ENCODE peak calls at places on chromosomes 11 and 22, in six cellular contexts. One of them, this sample, is unnamed.

GRCh38 chr11:64373598-64373974 is 14.6 kb downstream of the RPS6KA4 start:
- DNase-seq in Panc1: no peak
- DNase-seq in A549: no peak
- DNase-seq in sigmoid colon: no peak
- DNase-seq in A673: no peak
- DNase-seq in K562: no peak
- DNase-seq in this sample: no peak

GRCh38 chr11:116217441-116217840 is 555.3 kb downstream of the BUD13 start:
- DNase-seq in Panc1: no peak
- DNase-seq in A549: no peak
- DNase-seq in sigmoid colon: no peak
- DNase-seq in A673: no peak
- DNase-seq in K562: no peak
- DNase-seq in this sample: no peak

GRCh38 chr11:124276081-124276480 is 19.9 kb downstream of the OR8G5 start:
- DNase-seq in Panc1: no peak
- DNase-seq in A549: no peak
- DNase-seq in sigmoid colon: no peak
- DNase-seq in A673: no peak
- DNase-seq in K562: no peak
- DNase-seq in this sample: no peak

GRCh38 chr11:79304599-79305212 is 136.1 kb downstream of the TENM4 start:
- DNase-seq in Panc1: no peak
- DNase-seq in A549: no peak
- DNase-seq in sigmoid colon: no peak
- DNase-seq in A673: no peak
- DNase-seq in K562: no peak
- DNase-seq in this sample: no peak

GRCh38 chr11:76801736-76802135 is 18.6 kb downstream of the TSKU start:
- DNase-seq in Panc1: no peak
- DNase-seq in A549: no peak
- DNase-seq in sigmoid colon: no peak
- DNase-seq in A673: no peak
- DNase-seq in K562: no peak
- DNase-seq in this sample: no peak

GRCh38 chr22:24845036-24845918 is 39.3 kb downstream of the SGSM1 start:
- DNase-seq in Panc1: no peak
- DNase-seq in A549: no peak
- DNase-seq in sigmoid colon: peak; percentile 67
- DNase-seq in A673: no peak
- DNase-seq in K562: no peak
- DNase-seq in this sample: no peak

GRCh38 chr11:14529933-14530332 is 9.7 kb upstream of the PSMA1 start:
- DNase-seq in Panc1: no peak
- DNase-seq in A549: no peak
- DNase-seq in sigmoid colon: no peak
- DNase-seq in A673: no peak
- DNase-seq in K562: no peak
- DNase-seq in this sample: peak; percentile 10

GRCh38 chr11:44629732-44630345 is 64.4 kb downstream of the CD82 start:
- DNase-seq in Panc1: no peak
- DNase-seq in A549: no peak
- DNase-seq in sigmoid colon: peak; percentile 32
- DNase-seq in A673: no peak
- DNase-seq in K562: no peak
- DNase-seq in this sample: no peak

GRCh38 chr22:21936151-21936778 is 16.4 kb downstream of the PPM1F start:
- DNase-seq in Panc1: no peak
- DNase-seq in A549: no peak
- DNase-seq in sigmoid colon: no peak
- DNase-seq in A673: no peak
- DNase-seq in K562: no peak
- DNase-seq in this sample: no peak

GRCh38 chr11:96664108-96664507 is 274.3 kb downstream of the JRKL start:
- DNase-seq in Panc1: no peak
- DNase-seq in A549: no peak
- DNase-seq in sigmoid colon: no peak
- DNase-seq in A673: peak; percentile 46
- DNase-seq in K562: no peak
- DNase-seq in this sample: no peak

GRCh38 chr22:17243524-17243923 is 24.3 kb upstream of the ADA2 start:
- DNase-seq in Panc1: no peak
- DNase-seq in A549: no peak
- DNase-seq in sigmoid colon: no peak
- DNase-seq in A673: no peak
- DNase-seq in K562: no peak
- DNase-seq in this sample: no peak

GRCh38 chr11:68659158-68659921 is 25.0 kb upstream of the GAL start:
- DNase-seq in Panc1: peak; percentile 13
- DNase-seq in A549: peak; percentile 55
- DNase-seq in sigmoid colon: peak; percentile 78
- DNase-seq in A673: peak; percentile 95
- DNase-seq in K562: peak; percentile 30
- DNase-seq in this sample: no peak

GRCh38 chr22:38065539-38065938 is 8.3 kb downstream of the PICK1 start:
- DNase-seq in Panc1: no peak
- DNase-seq in A549: no peak
- DNase-seq in sigmoid colon: no peak
- DNase-seq in A673: no peak
- DNase-seq in K562: no peak
- DNase-seq in this sample: no peak

GRCh38 chr22:38067028-38067415 is 9.8 kb downstream of the PICK1 start:
- DNase-seq in Panc1: no peak
- DNase-seq in A549: no peak
- DNase-seq in sigmoid colon: no peak
- DNase-seq in A673: no peak
- DNase-seq in K562: no peak
- DNase-seq in this sample: no peak

GRCh38 chr22:38067771-38068360 is 10.7 kb downstream of the PICK1 start:
- DNase-seq in Panc1: no peak
- DNase-seq in A549: no peak
- DNase-seq in sigmoid colon: no peak
- DNase-seq in A673: no peak
- DNase-seq in K562: no peak
- DNase-seq in this sample: no peak

GRCh38 chr22:38068641-38069371 is 11.6 kb downstream of the PICK1 start:
- DNase-seq in Panc1: no peak
- DNase-seq in A549: no peak
- DNase-seq in sigmoid colon: peak; percentile 62
- DNase-seq in A673: no peak
- DNase-seq in K562: no peak
- DNase-seq in this sample: no peak

DNA sequence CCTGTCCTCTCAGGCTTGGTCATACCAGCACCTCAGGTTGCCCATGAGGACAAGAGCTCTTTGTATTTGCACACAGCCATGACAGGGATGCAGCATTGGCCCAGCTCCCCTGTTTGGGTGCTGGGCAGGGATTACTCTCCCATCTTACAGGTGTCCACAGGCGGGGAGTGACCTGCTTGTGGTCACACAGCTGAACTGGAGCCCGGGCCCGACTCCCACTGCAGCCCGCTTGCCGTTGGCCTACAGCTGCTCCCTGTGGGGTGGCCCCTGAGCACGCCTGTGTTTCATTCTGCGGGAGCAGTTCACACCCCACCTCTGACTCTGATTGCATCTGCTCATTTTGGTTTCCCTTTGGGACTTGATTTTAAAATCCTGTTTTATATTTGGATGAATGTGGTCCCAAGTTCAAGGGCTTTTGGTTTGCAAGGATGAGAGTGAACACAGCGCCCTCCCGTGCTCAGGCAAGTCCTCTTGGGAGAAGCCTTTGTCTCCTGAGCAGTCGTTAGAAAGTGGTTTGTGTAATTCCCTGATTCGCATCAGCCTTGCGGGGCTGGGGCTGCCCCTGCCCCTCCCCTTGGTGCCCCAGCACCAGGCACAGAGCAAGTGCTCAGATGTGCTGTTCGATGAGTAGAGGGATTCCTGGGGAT is 9.3 kb downstream of the PICK1 start:
- DNase-seq in Panc1: no peak
- DNase-seq in A549: no peak
- DNase-seq in sigmoid colon: no peak
- DNase-seq in A673: no peak
- DNase-seq in K562: no peak
- DNase-seq in this sample: no peak
- H3K27ac ChIP-seq in Panc1: no peak overlapping the region
- H3K27ac ChIP-seq in A549: no peak overlapping the region
- H3K27ac ChIP-seq in sigmoid colon: no peak overlapping the region
- H3K27ac ChIP-seq in A673: no peak overlapping the region
- H3K27ac ChIP-seq in K562: no peak overlapping the region
- H3K27ac ChIP-seq in this sample: no peak overlapping the region

DNA sequence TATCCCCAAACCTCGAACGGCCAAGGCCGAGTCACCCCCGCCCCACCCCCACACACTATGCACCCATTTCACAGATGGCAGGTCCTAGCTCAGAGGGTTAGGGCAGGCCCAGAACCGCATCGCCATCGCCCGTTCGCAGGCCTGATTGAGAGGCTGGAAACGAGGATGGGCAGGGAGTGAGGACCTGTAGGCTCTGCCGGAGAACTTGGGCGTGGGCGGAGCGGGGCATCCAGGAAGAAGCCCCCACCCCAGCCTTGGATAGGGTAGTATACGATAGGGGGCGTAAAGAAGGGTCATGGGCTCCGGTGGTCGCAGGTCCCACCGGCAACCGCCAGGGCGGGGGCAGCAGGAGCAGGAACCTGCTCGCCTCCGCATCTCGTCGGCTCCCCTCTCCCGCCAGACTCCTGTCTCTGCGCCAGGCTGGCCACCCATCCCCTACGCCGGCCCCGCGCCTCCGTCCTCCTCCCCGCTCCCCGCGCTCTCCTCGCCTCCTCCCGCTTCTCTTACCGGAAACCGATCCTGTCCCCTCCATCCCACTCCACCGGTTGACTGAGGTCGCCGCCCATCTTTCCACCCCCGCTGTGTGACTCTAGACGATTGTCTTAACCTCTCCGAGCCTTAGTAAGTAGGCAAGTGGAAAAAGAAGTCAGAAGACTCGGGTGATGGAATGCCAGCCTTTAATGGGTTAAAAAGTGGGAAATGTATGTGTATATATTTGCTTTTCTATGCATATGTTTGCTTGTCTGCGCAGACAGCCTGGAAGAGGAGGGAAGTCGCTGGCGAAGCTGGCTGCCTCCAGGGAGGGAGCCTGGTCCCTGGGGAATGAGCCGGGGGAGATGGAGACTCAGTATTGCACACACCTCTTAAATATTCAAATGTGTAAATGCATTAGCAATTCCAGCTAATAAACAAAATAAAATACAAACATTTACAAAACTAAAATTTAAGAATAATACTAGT is 52.8 kb downstream of the CYTH4 start:
- DNase-seq in Panc1: no peak
- DNase-seq in A549: no peak
- DNase-seq in sigmoid colon: no peak
- DNase-seq in A673: peak; percentile 78
- DNase-seq in K562: no peak
- DNase-seq in this sample: no peak
- TF ChIP-seq CTCF in Panc1: no peak
- TF ChIP-seq CTCF in A549: no peak
- TF ChIP-seq CTCF in sigmoid colon: no peak
- TF ChIP-seq CTCF in A673: no peak
- TF ChIP-seq CTCF in K562: no peak
- TF ChIP-seq CTCF in this sample: no peak

DNA sequence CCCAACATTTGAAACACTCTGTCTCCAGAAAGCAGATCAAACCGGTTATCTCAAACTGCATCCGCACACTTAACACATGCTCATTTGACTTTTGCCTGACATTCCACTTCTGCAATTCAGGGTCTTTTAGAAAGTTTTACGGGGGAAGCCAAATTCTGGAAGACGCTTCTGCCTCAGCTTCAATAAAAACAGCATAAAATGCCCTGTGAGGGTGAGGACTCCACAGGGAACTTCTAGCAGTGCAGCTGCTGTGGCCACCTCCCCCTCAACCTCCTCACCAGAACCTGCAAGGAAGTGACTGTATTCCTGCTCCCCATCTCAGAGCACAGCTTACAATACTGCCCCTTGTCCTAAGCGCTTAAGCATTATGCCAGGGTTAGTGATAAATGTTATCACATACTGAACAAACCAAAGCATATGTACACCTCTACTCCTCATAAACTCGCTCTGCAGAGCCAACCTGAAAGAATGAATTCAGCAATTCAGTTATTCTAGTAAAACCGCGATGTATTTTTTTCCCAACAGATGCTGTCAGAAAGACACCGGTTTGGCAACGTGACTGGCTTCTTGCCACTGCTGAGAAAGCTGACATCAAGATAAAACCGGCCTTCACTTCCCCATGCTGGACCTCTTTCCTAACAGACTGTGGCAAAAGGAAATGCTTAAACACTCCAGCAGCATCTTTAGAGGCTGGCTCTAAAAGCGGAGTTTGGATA is 52.2 kb downstream of the PRDM10 start:
- DNase-seq in Panc1: no peak
- DNase-seq in A549: no peak
- DNase-seq in sigmoid colon: peak; percentile 77
- DNase-seq in A673: no peak
- DNase-seq in K562: peak; percentile 27
- DNase-seq in this sample: no peak
- H3K4me1 ChIP-seq in Panc1: no peaks in the 10 kb centered on the region
- H3K4me1 ChIP-seq in A549: no peaks in the 10 kb centered on the region
- H3K4me1 ChIP-seq in sigmoid colon: no peaks in the 10 kb centered on the region
- H3K4me1 ChIP-seq in A673: no peaks in the 10 kb centered on the region
- H3K4me1 ChIP-seq in K562: peaks cover 32% of the 10 kb centered on the region
- H3K4me1 ChIP-seq in this sample: no peaks in the 10 kb centered on the region

DNA sequence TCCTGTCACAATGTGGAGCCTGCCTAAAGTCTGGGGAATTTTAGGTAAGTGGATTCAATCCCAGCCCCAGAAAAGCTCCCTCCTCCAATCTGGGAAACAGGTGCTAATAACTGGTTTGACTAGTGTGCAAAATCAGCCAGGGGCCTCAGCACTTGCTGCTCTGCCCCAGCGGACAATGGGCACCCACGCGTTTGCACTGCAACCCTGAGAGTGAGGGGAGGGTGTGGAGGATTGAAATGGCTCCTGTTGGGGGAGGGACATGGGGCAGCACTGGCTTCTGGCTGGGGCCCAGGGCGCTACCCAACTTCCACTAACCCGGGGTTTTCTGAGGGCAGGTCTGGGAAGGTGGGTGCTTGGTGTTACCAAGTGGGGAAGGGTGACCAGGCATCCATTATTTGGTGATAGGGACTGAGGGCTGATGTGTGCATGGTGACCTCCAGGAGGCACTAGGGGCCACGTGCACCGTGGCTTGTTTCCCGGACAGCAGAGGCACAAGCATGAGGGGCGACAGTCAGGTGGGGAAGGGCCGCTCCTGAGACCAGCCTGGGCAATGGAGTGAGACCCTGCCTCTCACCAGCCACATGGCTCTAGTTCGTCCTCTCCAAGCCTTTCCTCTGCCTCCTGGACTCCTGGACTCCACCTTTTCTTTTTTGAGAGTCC is 4.3 kb upstream of the PNPLA5 start:
- DNase-seq in Panc1: no peak
- DNase-seq in A549: no peak
- DNase-seq in sigmoid colon: no peak
- DNase-seq in A673: no peak
- DNase-seq in K562: no peak
- DNase-seq in this sample: no peak
- H3K27ac ChIP-seq in Panc1: no peak overlapping the region
- H3K27ac ChIP-seq in A549: no peak overlapping the region
- H3K27ac ChIP-seq in sigmoid colon: no peak overlapping the region
- H3K27ac ChIP-seq in A673: no peak overlapping the region
- H3K27ac ChIP-seq in K562: no peak overlapping the region
- H3K27ac ChIP-seq in this sample: no peak overlapping the region

This sample was measured in foreskin keratinocyte.